ENCODE peak calls at places on chromosome 2, in five cellular contexts. S is SK-N-SH, G is GM23338, I is A549, O is HCT116. Q is an unnamed sample.

GRCh38 chr2:195304310-195304709 is 352.7 kb upstream of the SLC39A10 start:
- DNase-seq in S (no peak), G (peak), I (no peak), O (peak), Q (no peak)

GRCh38 chr2:138502253-138503086 is 900 bp downstream of the SPOPL start:
- DNase-seq in S (peak), G (peak), I (no peak), O (no peak), Q (no peak)

GRCh38 chr2:224645722-224646121 is 60.6 kb upstream of the CUL3 start:
- DNase-seq in S (no peak), G (peak), I (no peak), O (no peak), Q (no peak)

GRCh38 chr2:207767461-207768167 is 2.1 kb downstream of the FZD5 start:
- DNase-seq in S (peak), G (peak), I (peak), O (no peak), Q (no peak)

GRCh38 chr2:169945515-169945914 is 118.3 kb downstream of the UBR3 start:
- DNase-seq in S (no peak), G (no peak), I (no peak), O (no peak), Q (no peak)

GRCh38 chr2:172456002-172456401 is 28.6 kb downstream of the ITGA6 start:
- DNase-seq in S (no peak), G (peak), I (no peak), O (no peak), Q (no peak)

GRCh38 chr2:151029406-151030157 is 232.1 kb downstream of the RBM43 start:
- DNase-seq in S (no peak), G (no peak), I (no peak), O (no peak), Q (no peak)

GRCh38 chr2:165691615-165692014 is 102.4 kb downstream of the GALNT3 start:
- DNase-seq in S (no peak), G (peak), I (no peak), O (no peak), Q (no peak)

GRCh38 chr2:221156335-221156734 is 415.8 kb downstream of the EPHA4 start:
- DNase-seq in S (no peak), G (peak), I (no peak), O (peak), Q (no peak)

GRCh38 chr2:74387346-74387745 is 7.2 kb upstream of the DCTN1 start:
- DNase-seq in S (no peak), G (no peak), I (no peak), O (no peak), Q (no peak)

DNA sequence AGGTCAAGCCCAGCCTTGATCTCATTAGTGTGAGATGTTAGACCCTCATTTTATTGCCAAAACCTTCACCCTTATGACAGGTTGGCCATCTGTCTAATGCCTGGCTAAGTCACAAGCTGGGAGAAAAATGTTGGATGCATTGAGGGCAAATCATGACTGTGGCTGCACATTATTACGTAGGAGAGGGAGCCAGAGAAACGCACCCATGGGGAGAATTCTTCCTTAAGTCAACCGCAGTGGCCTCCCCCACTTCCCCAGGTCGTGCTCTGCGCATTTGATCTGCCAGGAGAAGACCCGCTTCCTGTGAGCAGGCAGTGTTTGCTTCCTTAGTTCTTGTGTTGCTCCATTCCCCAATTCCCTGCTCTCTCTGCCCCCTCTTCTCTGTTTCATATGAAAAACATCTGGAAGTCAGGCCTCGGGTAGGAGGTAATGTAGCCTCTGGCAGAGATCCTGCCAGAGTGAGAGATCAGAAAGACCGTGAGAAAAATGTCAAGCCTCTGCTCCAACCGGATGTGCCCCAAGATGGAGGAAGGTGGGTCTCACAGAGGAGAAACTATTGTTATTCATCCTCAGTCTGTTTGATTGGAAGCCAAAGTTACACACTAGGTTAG is 144.2 kb upstream of the PELI1 start:
- DNase-seq in S (no peak), G (peak), I (no peak), O (no peak), Q (no peak)
- TF ChIP-seq REST in S (no peak), G (no peak), I (no peak), O (no peak), Q (no peak)

GRCh38 chr2:75539955-75540716 is 20.6 kb downstream of the EVA1A start:
- DNase-seq in S (no peak), G (no peak), I (no peak), O (no peak), Q (no peak)
- TF ChIP-seq REST in S (no peak), G (no peak), I (no peak), O (no peak), Q (no peak)

GRCh38 chr2:88227446-88227845 is 57.3 kb downstream of the THNSL2 start:
- DNase-seq in S (no peak), G (no peak), I (no peak), O (peak), Q (no peak)
- TF ChIP-seq REST in S (no peak), G (no peak), I (no peak), O (no peak), Q (no peak)

DNA sequence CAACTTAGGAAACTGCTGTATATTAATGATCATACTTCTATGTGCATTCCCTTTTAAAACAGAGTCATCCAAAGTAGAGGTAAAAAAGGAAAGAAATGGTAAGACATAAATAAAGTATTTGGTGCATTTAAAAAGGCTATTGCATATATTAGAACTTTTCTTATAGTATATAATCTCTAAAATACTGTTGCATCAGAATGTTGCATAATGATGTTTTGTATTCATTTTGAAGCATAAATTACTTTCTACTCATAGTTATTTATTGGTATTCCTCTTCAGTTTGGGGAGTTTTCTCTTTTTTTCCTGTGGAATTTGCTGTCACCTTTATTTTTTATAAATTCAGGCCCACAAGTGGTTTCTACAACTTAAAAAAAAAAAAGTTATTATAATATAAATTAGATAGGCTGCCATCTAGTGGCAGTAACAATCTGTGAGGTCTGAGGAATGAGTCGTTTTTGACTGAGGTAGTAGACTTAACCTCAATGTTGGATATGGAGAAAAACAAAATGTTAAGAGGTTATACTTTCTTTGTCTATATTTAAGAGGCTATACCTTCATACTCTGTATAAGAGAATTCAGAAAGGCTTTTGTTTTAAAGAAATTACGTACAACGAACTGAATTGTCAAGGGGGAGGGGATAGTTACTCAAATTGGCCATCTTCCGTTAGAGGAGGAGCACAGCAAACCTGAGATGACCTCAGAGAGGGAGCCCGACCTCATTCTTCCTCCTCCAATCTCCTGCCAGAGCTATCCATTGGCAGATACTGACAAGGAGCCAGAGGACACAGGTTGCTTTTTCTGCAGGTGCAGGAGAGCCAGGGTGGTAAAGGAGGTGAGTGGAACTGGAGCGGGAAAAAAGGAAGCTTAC is 23.8 kb downstream of the ANKAR start:
- DNase-seq in S (peak), G (peak), I (peak), O (peak), Q (no peak)
- TF ChIP-seq REST in S (no peak), G (no peak), I (no peak), O (no peak), Q (no peak)

GRCh38 chr2:32498301-32498700 is 129.5 kb upstream of the TTC27 start:
- DNase-seq in S (no peak), G (no peak), I (no peak), O (no peak), Q (no peak)

GRCh38 chr2:32496657-32497056 is 131.2 kb upstream of the TTC27 start:
- DNase-seq in S (no peak), G (peak), I (no peak), O (no peak), Q (no peak)

GRCh38 chr2:32491346-32491745 is 134.5 kb downstream of the BIRC6 start:
- DNase-seq in S (no peak), G (no peak), I (no peak), O (no peak), Q (no peak)

GRCh38 chr2:32495139-32495538 is 132.7 kb upstream of the TTC27 start:
- DNase-seq in S (no peak), G (no peak), I (no peak), O (no peak), Q (no peak)
- TF ChIP-seq REST in S (no peak), G (no peak), I (no peak), O (no peak), Q (no peak)

GRCh38 chr2:16719409-16719808 is 53.8 kb upstream of the CYRIA start:
- DNase-seq in S (no peak), G (no peak), I (no peak), O (no peak), Q (no peak)

GRCh38 chr2:16716944-16717343 is 51.3 kb upstream of the CYRIA start:
- DNase-seq in S (no peak), G (no peak), I (no peak), O (no peak), Q (no peak)

GRCh38 chr2:16716051-16716450 is 50.4 kb upstream of the CYRIA start:
- DNase-seq in S (no peak), G (no peak), I (no peak), O (no peak), Q (no peak)

GRCh38 chr2:16717477-16717876 is 51.8 kb upstream of the CYRIA start:
- DNase-seq in S (no peak), G (no peak), I (no peak), O (no peak), Q (no peak)

GRCh38 chr2:16718551-16719404 is 53.1 kb upstream of the CYRIA start:
- DNase-seq in S (no peak), G (no peak), I (no peak), O (no peak), Q (no peak)
- TF ChIP-seq REST in S (no peak), G (no peak), I (no peak), O (no peak), Q (no peak)

Q was measured in Panc1.